ENCODE peak calls at places on chromosomes 3 and 15, in eight cellular contexts. S is lung, O is gastrocnemius medialis, G is HCT116, P is ovary, C is PC-3, A is SK-N-SH, U is neural progenitor cell. N is an unnamed sample.

GRCh38 chr15:88484781-88485246 is 17.3 kb downstream of the MRPS11 start:
- DNase-seq in S (no peak), O (no peak), G (no peak), P (no peak), C (no peak), A (no peak), U (peak; percentile 88), N (peak; percentile 23)

GRCh38 chr3:50235716-50236483 is at the start of gene GNAI2:
- DNase-seq in S (peak; percentile 99), O (peak; percentile 99), G (peak; percentile 93), P (peak; percentile 98), C (peak; percentile 99), A (peak; percentile 98), U (peak; percentile 100), N (peak; percentile 95)

GRCh38 chr15:92077353-92078080 is 224.0 kb downstream of the SLCO3A1 start:
- DNase-seq in S (peak; percentile 67), O (peak; percentile 56), G (peak; percentile 54), P (peak; percentile 62), C (peak; percentile 69), A (peak; percentile 74), U (peak; percentile 88), N (peak; percentile 85)

GRCh38 chr15:89095556-89095955 is 7.3 kb downstream of the ABHD2 start:
- DNase-seq in S (no peak), O (no peak), G (no peak), P (no peak), C (no peak), A (no peak), U (no peak), N (no peak)

GRCh38 chr3:8387591-8387990 is 114.0 kb upstream of the LMCD1 start:
- DNase-seq in S (no peak), O (no peak), G (no peak), P (no peak), C (no peak), A (no peak), U (no peak), N (no peak)

GRCh38 chr3:152350764-152351163 is 82.0 kb downstream of the MBNL1 start:
- DNase-seq in S (no peak), O (no peak), G (no peak), P (no peak), C (no peak), A (no peak), U (no peak), N (no peak)

GRCh38 chr3:194671511-194671899 is 486 bp downstream of the LSG1 start:
- DNase-seq in S (no peak), O (no peak), G (peak; percentile 24), P (no peak), C (peak; percentile 66), A (peak; percentile 58), U (peak; percentile 40), N (peak; percentile 37)

GRCh38 chr3:43236008-43236407 is 50.3 kb upstream of the SNRK start:
- DNase-seq in S (no peak), O (no peak), G (no peak), P (no peak), C (peak; percentile 75), A (no peak), U (no peak), N (no peak)

GRCh38 chr15:92421980-92422379 is 28.3 kb downstream of the ST8SIA2 start:
- DNase-seq in S (no peak), O (no peak), G (no peak), P (no peak), C (peak; percentile 7), A (no peak), U (no peak), N (no peak)

GRCh38 chr3:129829640-129830039 is 63.9 kb downstream of the TMCC1 start:
- DNase-seq in S (no peak), O (peak; percentile 52), G (peak; percentile 76), P (peak; percentile 30), C (peak; percentile 80), A (peak; percentile 36), U (peak; percentile 78), N (peak; percentile 62)

GRCh38 chr3:36911990-36912804 is 32.7 kb downstream of the TRANK1 start:
- DNase-seq in S (no peak), O (no peak), G (no peak), P (no peak), C (peak; percentile 81), A (no peak), U (no peak), N (no peak)

GRCh38 chr3:177483182-177483967 is 286.1 kb upstream of the TBL1XR1 start:
- DNase-seq in S (no peak), O (no peak), G (peak; percentile 31), P (no peak), C (peak; percentile 26), A (no peak), U (peak; percentile 49), N (peak; percentile 54)

GRCh38 chr3:45205126-45205525 is 21.0 kb downstream of the TMEM158 start:
- DNase-seq in S (no peak), O (no peak), G (no peak), P (no peak), C (no peak), A (no peak), U (no peak), N (no peak)

GRCh38 chr15:71098920-71099319 is 16.4 kb upstream of the THSD4 start:
- DNase-seq in S (no peak), O (no peak), G (no peak), P (no peak), C (no peak), A (no peak), U (no peak), N (no peak)

GRCh38 chr15:90101130-90101968 is 919 bp downstream of the IDH2 start:
- DNase-seq in S (peak; percentile 38), O (peak; percentile 70), G (no peak), P (peak; percentile 55), C (no peak), A (peak; percentile 75), U (peak; percentile 96), N (peak; percentile 51)

GRCh38 chr3:69182588-69183299 is 60.3 kb upstream of the LMOD3 start:
- DNase-seq in S (no peak), O (no peak), G (no peak), P (no peak), C (no peak), A (no peak), U (no peak), N (no peak)

GRCh38 chr3:77606372-77606771 is 566.5 kb downstream of the ROBO2 start:
- DNase-seq in S (no peak), O (no peak), G (no peak), P (no peak), C (peak; percentile 41), A (no peak), U (no peak), N (no peak)

GRCh38 chr3:188286087-188286513 is 132.1 kb downstream of the LPP start:
- DNase-seq in S (no peak), O (peak; percentile 92), G (peak; percentile 66), P (no peak), C (peak; percentile 93), A (no peak), U (no peak), N (no peak)

GRCh38 chr3:175270199-175270837 is 411.2 kb downstream of the NAALADL2 start:
- DNase-seq in S (no peak), O (no peak), G (no peak), P (no peak), C (peak; percentile 18), A (peak; percentile 34), U (no peak), N (peak; percentile 32)

GRCh38 chr3:98972155-98972554 is 70.7 kb upstream of the DCBLD2 start:
- DNase-seq in S (no peak), O (no peak), G (peak; percentile 78), P (no peak), C (peak; percentile 92), A (no peak), U (no peak), N (no peak)
- H3K9me3 ChIP-seq in S (no peaks in the 10 kb centered on the region), O (no peaks in the 10 kb centered on the region), G (no peaks in the 10 kb centered on the region), P (no peaks in the 10 kb centered on the region), C (no peaks in the 10 kb centered on the region), A (no peaks in the 10 kb centered on the region), U (no peaks in the 10 kb centered on the region), N (no peaks in the 10 kb centered on the region)

GRCh38 chr3:27536451-27536850 is 52.3 kb upstream of the SLC4A7 start:
- DNase-seq in S (no peak), O (no peak), G (no peak), P (no peak), C (no peak), A (no peak), U (no peak), N (no peak)

GRCh38 chr3:27532931-27533607 is 48.9 kb upstream of the SLC4A7 start:
- DNase-seq in S (no peak), O (no peak), G (no peak), P (no peak), C (no peak), A (no peak), U (peak; percentile 18), N (no peak)

GRCh38 chr3:27532426-27532825 is 48.2 kb upstream of the SLC4A7 start:
- DNase-seq in S (no peak), O (no peak), G (no peak), P (no peak), C (no peak), A (no peak), U (peak; percentile 64), N (no peak)

GRCh38 chr3:27535809-27536392 is 51.7 kb upstream of the SLC4A7 start:
- DNase-seq in S (no peak), O (no peak), G (no peak), P (no peak), C (peak; percentile 89), A (no peak), U (no peak), N (no peak)

GRCh38 chr3:27533718-27534578 is 49.8 kb upstream of the SLC4A7 start:
- DNase-seq in S (peak; percentile 51), O (peak; percentile 52), G (peak; percentile 97), P (no peak), C (peak; percentile 99), A (no peak), U (peak; percentile 53), N (no peak)
- TF ChIP-seq CTCF in S (no peak), O (no peak), G (peak; percentile 66), P (no peak), C (peak; percentile 42), A (peak; percentile 64), U (no peak), N (no peak)

DNA sequence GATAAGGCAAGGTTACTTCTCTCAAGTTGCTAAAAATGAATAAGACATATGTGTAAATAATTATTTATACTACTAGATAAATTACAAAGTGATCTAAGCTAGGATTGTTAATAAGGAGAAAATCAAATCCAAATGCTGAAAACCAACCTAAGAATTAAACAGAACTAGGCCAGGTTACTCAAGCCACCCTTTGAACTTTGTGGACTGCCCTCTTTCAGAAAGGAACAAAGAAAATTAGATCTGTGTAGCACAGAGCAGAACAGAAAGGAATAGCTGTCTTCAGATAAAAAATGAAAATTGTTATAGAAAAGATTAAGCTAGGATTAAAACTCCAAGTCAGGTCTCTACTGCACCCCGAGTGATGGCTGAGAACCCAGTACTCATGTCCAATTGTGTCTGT is 158.2 kb upstream of the LRIG1 start:
- DNase-seq in S (no peak), O (no peak), G (no peak), P (no peak), C (no peak), A (no peak), U (no peak), N (no peak)
- H3K4me1 ChIP-seq in S (no peaks in the 10 kb centered on the region), O (no peaks in the 10 kb centered on the region), G (no peaks in the 10 kb centered on the region), P (no peaks in the 10 kb centered on the region), C (no peaks in the 10 kb centered on the region), A (no peaks in the 10 kb centered on the region), U (peaks cover 24% of the 10 kb centered on the region), N (no peaks in the 10 kb centered on the region)

DNA sequence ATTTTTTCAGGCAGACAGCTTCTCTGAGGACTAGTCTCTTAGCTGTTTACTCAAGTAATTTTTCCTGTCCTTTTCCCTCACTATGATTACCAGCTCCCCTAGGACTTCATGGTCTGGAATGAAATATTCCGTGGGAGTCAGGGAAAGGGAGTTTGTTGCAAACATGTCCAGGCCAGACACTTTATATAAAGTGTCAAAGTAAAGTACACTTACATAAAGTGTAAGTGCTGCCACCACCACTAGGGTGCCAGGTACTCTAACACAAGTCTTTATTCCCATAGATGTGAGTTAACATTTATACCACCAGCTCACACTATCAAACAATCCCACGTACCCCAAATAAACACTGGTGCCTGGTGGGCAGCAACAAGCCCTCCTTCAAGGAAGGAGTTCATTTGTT is 179.8 kb downstream of the SNRPN start:
- DNase-seq in S (no peak), O (no peak), G (no peak), P (no peak), C (no peak), A (peak; percentile 0), U (peak; percentile 4), N (no peak)
- H3K9me3 ChIP-seq in S (no peaks in the 10 kb centered on the region), O (no peaks in the 10 kb centered on the region), G (peaks cover 42% of the 10 kb centered on the region), P (peaks cover 11% of the 10 kb centered on the region), C (peaks cover 12% of the 10 kb centered on the region), A (no peaks in the 10 kb centered on the region), U (no peaks in the 10 kb centered on the region), N (no peaks in the 10 kb centered on the region)

N was measured in BE2C.